ENCODE peak calls at places on chromosomes 3 and 15, in eight cellular contexts. E, Y, O, K, U, C, A and X are unnamed samples.

GRCh38 chr3:5426094-5426883 is 238.8 kb downstream of the EDEM1 start:
- DNase-seq in Y (peak), K (peak), C (peak), O (peak), E (peak), U (peak), A (peak), X (no peak)

GRCh38 chr3:87873136-87873535 is 185.7 kb downstream of the CGGBP1 start:
- DNase-seq in U (peak), Y (no peak), O (no peak), K (peak), E (no peak), C (no peak), A (no peak), X (no peak)

GRCh38 chr15:89243046-89243690 is 611 bp upstream of the FANCI start:
- DNase-seq in U (no peak), C (no peak), Y (peak), E (no peak), O (no peak), A (no peak), K (peak), X (no peak)

GRCh38 chr3:36833160-36833814 is 68.9 kb upstream of the DCLK3 start:
- DNase-seq in Y (peak), C (no peak), E (no peak), A (no peak), U (no peak), K (no peak), O (no peak), X (no peak)

GRCh38 chr3:194161181-194162045 is 25.5 kb downstream of the HES1 start:
- DNase-seq in A (no peak), O (no peak), C (no peak), E (no peak), Y (peak), U (no peak), K (no peak), X (no peak)

GRCh38 chr3:127493924-127494646 is 96.4 kb downstream of the TPRA1 start:
- DNase-seq in O (no peak), E (no peak), C (no peak), K (no peak), U (no peak), Y (no peak), A (no peak), X (no peak)

GRCh38 chr3:182829761-182830405 is 36.6 kb downstream of the ATP11B start:
- DNase-seq in U (no peak), A (no peak), K (no peak), C (no peak), E (no peak), Y (no peak), O (no peak), X (no peak)

GRCh38 chr3:16945330-16945729 is 60.6 kb downstream of the PLCL2 start:
- DNase-seq in E (no peak), U (peak), A (no peak), Y (no peak), K (peak), C (no peak), O (no peak), X (no peak)

GRCh38 chr3:182105875-182106274 is 394.1 kb downstream of the SOX2 start:
- DNase-seq in Y (no peak), O (no peak), E (no peak), A (no peak), K (peak), C (peak), U (no peak), X (no peak)

GRCh38 chr3:179265092-179265491 is 14.2 kb upstream of the KCNMB3 start:
- DNase-seq in Y (no peak), U (no peak), C (no peak), K (no peak), O (no peak), A (no peak), E (no peak), X (no peak)